ENCODE peak calls at places on chromosomes 13 and 19, in four cellular contexts. One of them, this sample, is unnamed.

GRCh38 chr19:7942981-7943443 is 454 bp downstream of the TIMM44 start:
- DNase-seq in endothelial cell of umbilical vein: no peak
- DNase-seq in GM12878: no peak
- DNase-seq in spleen: no peak
- DNase-seq in this sample: no peak

GRCh38 chr13:85230754-85231153 is 568.5 kb downstream of the SLITRK6 start:
- DNase-seq in spleen: no peak
- DNase-seq in endothelial cell of umbilical vein: no peak
- DNase-seq in GM12878: no peak
- DNase-seq in this sample: no peak

GRCh38 chr19:28615966-28616365 is 597.0 kb downstream of the UQCRFS1 start:
- DNase-seq in GM12878: no peak
- DNase-seq in endothelial cell of umbilical vein: no peak
- DNase-seq in spleen: no peak
- DNase-seq in this sample: no peak

GRCh38 chr19:17944301-17944700 is 11.5 kb downstream of the CCDC124 start:
- DNase-seq in spleen: no peak
- DNase-seq in endothelial cell of umbilical vein: peak; percentile 11
- DNase-seq in GM12878: no peak
- DNase-seq in this sample: peak; percentile 79

GRCh38 chr19:45781282-45782161 is 768 bp downstream of the DMPK start:
- DNase-seq in spleen: no peak
- DNase-seq in GM12878: no peak
- DNase-seq in endothelial cell of umbilical vein: no peak
- DNase-seq in this sample: peak; percentile 73

GRCh38 chr19:52602931-52603330 is 32.8 kb downstream of the ZNF701 start:
- DNase-seq in endothelial cell of umbilical vein: no peak
- DNase-seq in spleen: no peak
- DNase-seq in GM12878: no peak
- DNase-seq in this sample: no peak

GRCh38 chr19:14540741-14541525 is 11.5 kb downstream of the TECR start:
- DNase-seq in endothelial cell of umbilical vein: no peak
- DNase-seq in spleen: no peak
- DNase-seq in GM12878: no peak
- DNase-seq in this sample: no peak

GRCh38 chr13:59230484-59231264 is 933.1 kb downstream of the DIAPH3 start:
- DNase-seq in endothelial cell of umbilical vein: no peak
- DNase-seq in GM12878: no peak
- DNase-seq in spleen: no peak
- DNase-seq in this sample: no peak

GRCh38 chr13:113639661-113640262 is 18.2 kb downstream of the ATP4B start:
- DNase-seq in endothelial cell of umbilical vein: no peak
- DNase-seq in spleen: peak; percentile 50
- DNase-seq in GM12878: no peak
- DNase-seq in this sample: peak; percentile 76

GRCh38 chr13:45393941-45394570 is 24.1 kb downstream of the SLC25A30 start:
- DNase-seq in GM12878: no peak
- DNase-seq in spleen: no peak
- DNase-seq in endothelial cell of umbilical vein: peak; percentile 55
- DNase-seq in this sample: no peak

GRCh38 chr13:25085125-25085742 is 10.7 kb upstream of the PABPC3 start:
- DNase-seq in GM12878: no peak
- DNase-seq in endothelial cell of umbilical vein: peak; percentile 27
- DNase-seq in spleen: no peak
- DNase-seq in this sample: no peak

GRCh38 chr13:106145997-106146864 is 389.2 kb downstream of the EFNB2 start:
- DNase-seq in spleen: no peak
- DNase-seq in endothelial cell of umbilical vein: no peak
- DNase-seq in GM12878: no peak
- DNase-seq in this sample: no peak

GRCh38 chr13:68291595-68291994 is 1061.5 kb upstream of the PCDH9 start:
- DNase-seq in endothelial cell of umbilical vein: no peak
- DNase-seq in spleen: no peak
- DNase-seq in GM12878: no peak
- DNase-seq in this sample: no peak

GRCh38 chr13:51912511-51913225 is 50.9 kb downstream of the CCDC70 start:
- DNase-seq in endothelial cell of umbilical vein: no peak
- DNase-seq in spleen: no peak
- DNase-seq in GM12878: no peak
- DNase-seq in this sample: no peak

GRCh38 chr19:48754950-48755645 is at the start of gene FGF21:
- DNase-seq in GM12878: no peak
- DNase-seq in endothelial cell of umbilical vein: no peak
- DNase-seq in spleen: no peak
- DNase-seq in this sample: no peak

GRCh38 chr19:52922841-52923781 is at the start of gene ZNF888:
- DNase-seq in endothelial cell of umbilical vein: peak; percentile 86
- DNase-seq in GM12878: peak; percentile 57
- DNase-seq in spleen: peak; percentile 98
- DNase-seq in this sample: peak; percentile 94

GRCh38 chr13:43133792-43134191 is 110.4 kb downstream of the DNAJC15 start:
- DNase-seq in spleen: no peak
- DNase-seq in GM12878: no peak
- DNase-seq in endothelial cell of umbilical vein: no peak
- DNase-seq in this sample: no peak

GRCh38 chr13:109786457-109787134 is at the start of gene IRS2:
- DNase-seq in spleen: peak; percentile 98
- DNase-seq in endothelial cell of umbilical vein: peak; percentile 85
- DNase-seq in GM12878: no peak
- DNase-seq in this sample: peak; percentile 98
- TF ChIP-seq POLR2A in spleen: peak; percentile 77
- TF ChIP-seq POLR2A in endothelial cell of umbilical vein: peak; percentile 82
- TF ChIP-seq POLR2A in GM12878: peak; percentile 80
- TF ChIP-seq POLR2A in this sample: peak; percentile 50

GRCh38 chr13:48858523-48858922 is 117.2 kb upstream of the FNDC3A start:
- DNase-seq in endothelial cell of umbilical vein: peak; percentile 38
- DNase-seq in GM12878: no peak
- DNase-seq in spleen: no peak
- DNase-seq in this sample: no peak

GRCh38 chr13:48862572-48862971 is 113.1 kb upstream of the FNDC3A start:
- DNase-seq in endothelial cell of umbilical vein: no peak
- DNase-seq in GM12878: no peak
- DNase-seq in spleen: no peak
- DNase-seq in this sample: no peak

GRCh38 chr13:48859168-48860105 is 116.3 kb upstream of the FNDC3A start:
- DNase-seq in spleen: no peak
- DNase-seq in GM12878: no peak
- DNase-seq in endothelial cell of umbilical vein: no peak
- DNase-seq in this sample: no peak

GRCh38 chr13:48858122-48858521 is 117.6 kb upstream of the FNDC3A start:
- DNase-seq in GM12878: no peak
- DNase-seq in spleen: no peak
- DNase-seq in endothelial cell of umbilical vein: no peak
- DNase-seq in this sample: no peak

DNA sequence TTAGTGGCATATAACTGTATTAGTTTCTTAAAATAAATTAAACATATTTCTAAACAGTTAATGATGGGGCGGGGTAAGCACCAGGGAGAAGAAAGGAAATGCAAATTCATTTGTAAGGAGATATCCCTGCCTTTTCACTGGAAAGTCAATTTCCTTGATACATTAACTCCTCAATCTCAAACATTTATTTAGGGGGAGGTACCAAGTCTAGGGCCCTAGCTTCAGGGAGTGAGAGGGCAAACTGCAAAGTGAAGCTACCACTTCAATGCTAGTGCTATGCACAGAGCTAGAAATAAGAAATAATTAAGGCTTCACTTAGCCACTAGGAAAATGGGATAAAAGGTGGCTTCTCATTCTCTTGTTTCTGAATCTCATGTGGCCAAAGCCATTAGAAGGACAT is 115.3 kb upstream of the FNDC3A start:
- DNase-seq in spleen: no peak
- DNase-seq in endothelial cell of umbilical vein: no peak
- DNase-seq in GM12878: no peak
- DNase-seq in this sample: no peak
- H3K27ac ChIP-seq in spleen: no peak overlapping the region
- H3K27ac ChIP-seq in endothelial cell of umbilical vein: no peak overlapping the region
- H3K27ac ChIP-seq in GM12878: no peak overlapping the region
- H3K27ac ChIP-seq in this sample: no peak overlapping the region

GRCh38 chr19:38386968-38387549 is 775 bp downstream of the GGN start:
- DNase-seq in endothelial cell of umbilical vein: no peak
- DNase-seq in spleen: peak; percentile 85
- DNase-seq in GM12878: no peak
- DNase-seq in this sample: no peak
- TF ChIP-seq POLR2AphosphoS5 in endothelial cell of umbilical vein: peak; percentile 13
- TF ChIP-seq POLR2AphosphoS5 in spleen: no peak
- TF ChIP-seq POLR2AphosphoS5 in GM12878: no peak
- TF ChIP-seq POLR2AphosphoS5 in this sample: no peak

DNA sequence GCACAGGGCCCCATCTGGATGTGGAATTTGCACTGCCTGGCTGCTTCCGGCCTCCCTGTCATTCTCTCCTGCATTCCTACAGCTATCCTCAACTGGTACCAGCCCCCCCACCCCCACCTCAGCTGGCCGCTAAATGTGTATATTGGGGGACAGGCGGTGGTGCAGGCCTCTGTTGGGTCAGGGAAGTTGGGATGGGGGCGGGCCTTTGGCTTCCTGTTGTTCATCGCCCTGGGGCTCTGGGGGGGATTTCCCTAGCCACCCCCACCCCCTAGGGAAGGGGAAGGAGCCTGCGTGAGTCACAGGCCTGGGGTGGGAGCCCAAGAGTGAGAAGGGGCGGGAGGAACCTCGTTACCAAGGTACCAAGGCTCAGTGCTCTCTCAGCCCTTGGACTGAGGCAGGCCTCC is 10.6 kb downstream of the POU2F2 start:
- DNase-seq in endothelial cell of umbilical vein: peak; percentile 93
- DNase-seq in GM12878: peak; percentile 52
- DNase-seq in spleen: peak; percentile 92
- DNase-seq in this sample: no peak
- TF ChIP-seq POLR2A in endothelial cell of umbilical vein: peak; percentile 18
- TF ChIP-seq POLR2A in GM12878: peak; percentile 43
- TF ChIP-seq POLR2A in spleen: no peak
- TF ChIP-seq POLR2A in this sample: no peak

DNA sequence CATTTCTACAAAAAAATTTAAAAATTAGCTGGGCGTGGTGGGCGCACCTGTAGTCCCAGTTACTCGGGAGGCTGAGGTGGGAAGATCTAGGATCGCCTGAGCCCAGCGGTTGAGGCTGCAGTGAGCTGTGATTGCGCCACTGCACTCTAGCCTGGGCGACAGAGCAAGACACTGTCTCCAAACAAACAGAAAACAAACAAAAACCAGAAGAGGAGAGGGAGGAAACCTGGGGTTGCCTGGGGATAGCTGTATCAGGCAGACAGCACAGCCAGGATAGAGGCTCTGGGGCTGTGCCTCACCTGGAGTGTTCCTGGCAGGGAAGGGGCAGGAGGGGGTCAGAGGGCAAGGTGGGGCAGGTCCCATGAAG is 2.6 kb upstream of the POLR2E start:
- DNase-seq in endothelial cell of umbilical vein: no peak
- DNase-seq in spleen: no peak
- DNase-seq in GM12878: no peak
- DNase-seq in this sample: no peak
- H3K27ac ChIP-seq in endothelial cell of umbilical vein: no peak overlapping the region
- H3K27ac ChIP-seq in spleen: peak overlapping the region; percentile 36
- H3K27ac ChIP-seq in GM12878: no peak overlapping the region
- H3K27ac ChIP-seq in this sample: peak overlapping the region; percentile 100